ENCODE peak calls at places on chromosomes 3 and 15, in five cellular contexts. W is brain microvascular endothelial cell; Q is CD8-positive, alpha-beta memory T cell; R is ascending aorta; S is breast epithelium. V is an unnamed sample.
A peak's percentile ranks its signal among the peaks of the same experiment; 100 is the strongest.

GRCh38 chr3:49653636-49654035 is 20.5 kb upstream of the APEH start:
- DNase-seq in W (no peak), Q (no peak), S (no peak), R (no peak), V (no peak)

GRCh38 chr15:97461212-97461611 is 499.3 kb upstream of the ARRDC4 start:
- DNase-seq in S (no peak), W (no peak), R (no peak), Q (no peak), V (no peak)

GRCh38 chr3:147914532-147914931 is 505.4 kb downstream of the ZIC1 start:
- DNase-seq in W (no peak), R (no peak), S (no peak), Q (no peak), V (no peak)

GRCh38 chr3:69321301-69321986 is 64.4 kb downstream of the FRMD4B start:
- DNase-seq in W (no peak), R (no peak), Q (no peak), S (no peak), V (no peak)

GRCh38 chr15:72047020-72047419 is 70.9 kb downstream of the MYO9A start:
- DNase-seq in R (no peak), S (no peak), W (peak; percentile 10), Q (no peak), V (peak; percentile 16)

GRCh38 chr3:177446160-177446559 is 248.9 kb upstream of the TBL1XR1 start:
- DNase-seq in W (no peak), R (no peak), S (no peak), Q (no peak), V (no peak)

GRCh38 chr3:133967992-133968892 is 61.5 kb downstream of the SLCO2A1 start:
- DNase-seq in S (no peak), Q (no peak), R (no peak), W (no peak), V (no peak)

GRCh38 chr15:77966540-77967290 is 110.8 kb downstream of the TBC1D2B start:
- DNase-seq in W (peak; percentile 38), Q (peak; percentile 35), S (no peak), R (no peak), V (no peak)

GRCh38 chr15:76418352-76419140 is 82.0 kb downstream of the ISL2 start:
- DNase-seq in R (no peak), W (no peak), S (no peak), Q (no peak), V (no peak)

GRCh38 chr3:197491923-197492664 is 63.7 kb downstream of the BDH1 start:
- DNase-seq in R (no peak), S (no peak), Q (no peak), W (no peak), V (no peak)

GRCh38 chr3:112972158-112972557 is 2.7 kb downstream of the CD200R1 start:
- DNase-seq in R (no peak), Q (no peak), S (no peak), W (no peak), V (no peak)

GRCh38 chr3:112976001-112976400 is 1.1 kb upstream of the CD200R1 start:
- DNase-seq in Q (no peak), W (no peak), R (no peak), S (no peak), V (no peak)

GRCh38 chr3:112973325-112974177 is 1.4 kb downstream of the CD200R1 start:
- DNase-seq in S (no peak), R (no peak), W (no peak), Q (peak; percentile 39), V (no peak)

GRCh38 chr3:112974894-112975293 is at the start of gene CD200R1:
- DNase-seq in R (no peak), Q (peak; percentile 27), S (no peak), W (no peak), V (no peak)

DNA sequence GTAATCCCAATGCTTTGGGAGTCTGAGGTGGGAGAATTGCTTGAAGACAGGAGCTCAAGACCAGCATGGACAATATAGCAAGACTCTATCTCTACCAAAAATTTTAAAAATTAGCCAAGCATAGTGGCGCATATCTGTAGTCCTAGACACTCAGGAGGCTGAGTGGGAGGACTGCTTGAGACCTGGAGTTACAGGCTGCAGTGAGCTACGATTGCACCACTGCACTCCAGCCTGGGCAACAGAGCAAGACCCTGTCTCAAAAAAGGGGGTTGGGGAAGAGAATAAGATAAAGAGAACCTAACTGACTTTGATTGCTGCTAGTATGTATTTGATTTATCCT is 755 bp downstream of the CD200R1 start:
- DNase-seq in S (no peak), Q (no peak), R (no peak), W (no peak), V (no peak)
- H3K4me3 ChIP-seq in S (no peak overlapping the region), Q (peak overlapping the region; percentile 60), R (no peak overlapping the region), W (no peak overlapping the region), V (no peak overlapping the region)

DNA sequence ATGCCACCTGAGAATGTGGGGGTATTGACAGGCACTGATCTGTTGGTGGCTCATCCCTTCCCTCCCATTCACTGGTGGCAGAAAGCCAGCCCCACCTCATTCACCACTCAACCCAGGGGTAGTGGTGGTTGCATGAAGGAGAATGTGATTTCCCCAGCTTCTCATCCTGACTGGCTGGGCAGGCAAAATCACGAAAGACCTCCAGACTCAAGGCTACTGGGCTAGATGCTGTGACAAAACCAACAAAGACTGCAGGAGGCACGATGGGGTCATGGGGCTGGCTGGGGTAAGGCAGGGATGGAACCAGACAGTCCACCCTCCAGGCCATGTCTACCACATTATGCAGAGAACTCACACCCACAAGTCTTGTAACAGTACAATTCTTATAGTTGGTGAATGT is 33.9 kb downstream of the FSTL1 start:
- DNase-seq in W (no peak), R (no peak), S (no peak), Q (no peak), V (no peak)
- H3K4me3 ChIP-seq in W (no peak overlapping the region), R (no peak overlapping the region), S (peak overlapping the region; percentile 39), Q (no peak overlapping the region), V (no peak overlapping the region)

DNA sequence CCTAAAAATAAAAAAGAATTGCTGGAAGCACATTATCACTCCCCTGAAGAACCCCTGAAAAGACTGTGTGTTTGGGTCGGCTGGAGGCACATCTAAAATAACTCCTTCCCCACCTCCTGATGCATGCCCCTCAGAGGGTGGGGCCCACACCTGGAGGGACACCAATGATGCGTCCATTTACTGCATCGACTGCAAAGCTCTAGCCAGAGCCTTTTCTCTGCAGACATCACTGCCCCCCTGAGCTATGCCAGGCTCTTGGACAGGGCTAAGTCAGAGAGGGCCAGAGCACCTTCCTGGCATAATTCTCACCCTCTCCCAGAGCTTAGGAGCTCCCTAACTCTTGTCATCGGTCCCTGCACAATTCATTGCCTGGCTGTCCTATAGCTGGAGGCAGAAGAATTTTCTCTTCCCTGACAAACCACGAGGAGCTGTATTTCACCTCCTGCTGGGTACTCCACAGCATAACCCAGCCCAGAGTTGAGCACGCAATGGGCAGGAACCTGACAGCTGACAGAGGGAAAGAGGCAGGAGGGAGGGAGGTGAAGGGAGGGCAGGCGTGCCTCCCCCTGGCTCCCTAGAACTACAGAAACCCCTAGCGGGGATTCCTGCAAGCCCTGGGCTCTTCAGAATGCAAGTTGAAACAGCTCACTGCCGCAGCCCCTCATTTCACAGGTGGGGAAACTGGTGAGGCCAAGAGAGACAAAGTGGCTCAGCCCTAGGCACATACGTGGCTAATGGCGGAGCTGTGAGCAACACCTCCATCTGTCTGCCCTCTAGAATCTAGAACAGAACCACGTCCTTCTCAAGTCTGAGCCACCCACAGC is 46.6 kb downstream of the XXYLT1 start:
- DNase-seq in W (no peak), R (no peak), S (peak; percentile 25), Q (no peak), V (no peak)
- H3K4me3 ChIP-seq in W (no peak overlapping the region), R (no peak overlapping the region), S (no peak overlapping the region), Q (no peak overlapping the region), V (no peak overlapping the region)

DNA sequence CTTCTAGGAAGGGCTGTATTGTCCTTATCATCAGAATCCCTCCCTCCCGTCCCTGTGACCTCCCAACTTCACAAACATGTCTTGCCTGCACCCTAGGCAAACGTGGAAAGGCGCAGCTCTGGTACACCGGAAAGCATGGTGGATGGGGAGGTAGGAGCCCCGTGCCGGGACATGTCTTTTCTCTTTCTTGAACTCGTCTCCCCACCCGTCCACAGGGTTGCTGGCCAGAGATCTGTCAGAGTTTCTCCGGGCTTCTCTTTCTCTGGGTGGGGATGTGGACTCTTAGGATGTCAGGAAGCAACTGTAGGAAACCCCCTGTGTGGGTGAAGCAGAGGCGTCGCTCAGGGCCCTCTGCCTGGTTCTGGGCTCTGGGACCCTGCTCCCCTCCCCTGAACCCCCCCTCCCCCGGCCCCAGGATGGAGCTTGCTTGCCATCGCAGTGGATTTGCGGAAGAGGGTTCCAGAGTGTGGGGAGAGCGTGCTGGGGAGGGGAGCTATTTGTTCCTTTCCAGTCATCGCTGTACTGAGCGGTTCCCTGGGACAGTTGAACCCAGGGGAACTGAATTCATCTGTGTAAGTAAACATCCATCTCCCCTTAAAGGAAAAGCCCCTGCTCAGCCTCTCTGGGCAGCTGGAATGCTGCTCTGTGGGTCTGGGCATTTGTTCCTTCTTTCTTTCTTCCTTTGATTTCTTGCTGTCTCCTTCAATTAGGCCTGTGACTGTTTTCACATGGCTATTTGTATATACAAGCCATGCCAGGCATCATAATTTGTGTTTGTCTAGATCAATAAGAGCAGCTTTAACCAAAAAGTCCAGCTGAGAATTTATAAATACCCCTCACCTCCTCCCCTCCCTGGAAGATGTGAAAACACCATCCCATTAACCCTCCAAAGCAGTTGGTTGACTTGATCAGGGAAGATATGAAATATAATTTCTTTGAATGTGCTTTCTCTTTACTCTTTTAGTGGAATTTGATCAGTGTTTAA is 72.8 kb downstream of the SMAD3 start:
- DNase-seq in S (no peak), Q (no peak), R (no peak), W (no peak), V (no peak)
- H3K4me3 ChIP-seq in S (peak overlapping the region; percentile 50), Q (no peak overlapping the region), R (no peak overlapping the region), W (no peak overlapping the region), V (no peak overlapping the region)

GRCh38 chr15:61382927-61383326 is 153.8 kb upstream of the RORA start:
- DNase-seq in R (no peak), W (no peak), Q (no peak), S (no peak), V (no peak)
- H3K4me3 ChIP-seq in R (no peak overlapping the region), W (no peak overlapping the region), Q (no peak overlapping the region), S (no peak overlapping the region), V (no peak overlapping the region)

GRCh38 chr3:11727207-11727606 is 83.5 kb upstream of the VGLL4 start:
- DNase-seq in Q (no peak), S (no peak), R (no peak), W (no peak), V (no peak)

GRCh38 chr3:11726146-11726545 is 82.4 kb upstream of the VGLL4 start:
- DNase-seq in S (no peak), R (no peak), Q (no peak), W (no peak), V (no peak)

GRCh38 chr3:11720220-11721113 is 76.8 kb upstream of the VGLL4 start:
- DNase-seq in S (peak; percentile 81), R (peak; percentile 36), Q (peak; percentile 50), W (peak; percentile 39), V (peak; percentile 27)

GRCh38 chr3:11721114-11721440 is 77.4 kb upstream of the VGLL4 start:
- DNase-seq in W (no peak), R (no peak), S (no peak), Q (no peak), V (no peak)

DNA sequence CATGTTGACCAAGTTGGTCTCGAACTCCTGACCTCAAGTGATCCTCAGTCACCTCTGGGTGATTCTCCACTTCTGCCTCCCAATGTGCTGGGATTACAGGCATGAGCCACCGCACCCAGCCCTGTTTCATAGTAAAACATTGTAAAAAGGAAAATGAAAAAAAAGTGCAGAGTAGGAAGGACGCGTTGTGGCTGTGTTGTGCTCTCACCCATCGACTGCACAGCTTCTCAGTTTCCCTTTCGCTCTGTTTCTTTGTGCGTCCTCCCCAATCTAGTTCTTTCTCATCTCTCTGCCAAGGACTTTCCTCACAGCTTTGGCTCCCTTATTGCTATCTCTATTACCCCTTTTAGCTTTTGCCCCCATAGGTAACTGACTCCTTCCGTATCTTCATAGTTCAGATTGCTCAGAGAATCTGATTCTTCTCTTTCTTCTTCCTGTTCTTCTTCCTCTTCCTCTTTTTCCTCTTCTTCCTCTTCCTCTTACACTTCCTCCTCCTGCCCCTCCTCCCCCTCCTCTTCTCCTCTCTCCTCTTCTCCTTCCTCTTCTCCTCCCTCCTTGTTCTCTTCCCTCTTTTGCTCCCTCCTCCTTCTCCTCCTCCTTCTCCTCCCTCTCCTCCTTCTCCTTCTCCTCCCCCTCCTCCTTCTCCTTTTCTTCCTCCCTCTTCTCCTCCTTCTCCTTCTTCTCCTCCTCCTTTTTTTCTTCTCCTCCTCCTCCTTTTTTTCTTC is 81.1 kb upstream of the VGLL4 start:
- DNase-seq in W (no peak), S (no peak), R (no peak), Q (no peak), V (no peak)
- H3K4me3 ChIP-seq in W (no peak overlapping the region), S (no peak overlapping the region), R (no peak overlapping the region), Q (peak overlapping the region; percentile 41), V (no peak overlapping the region)